ENCODE peak calls at places on chromosomes 11 and 22, in four cellular contexts. U, J, C and D are unnamed samples.

GRCh38 chr11:123560001-123560400 is 94.4 kb downstream of the SCN3B start:
- DNase-seq in U (peak), J (peak), C (peak), D (peak)

GRCh38 chr11:86511086-86511551 is 136.4 kb downstream of the CCDC81 start:
- DNase-seq in J (peak), C (peak), U (peak), D (peak)

GRCh38 chr11:9691865-9692264 is 28.0 kb downstream of the SWAP70 start:
- DNase-seq in C (no peak), U (peak), J (peak), D (peak)

GRCh38 chr22:31082606-31083376 is 1.7 kb downstream of the SMTN start:
- DNase-seq in J (peak), U (peak), C (no peak), D (peak)

GRCh38 chr11:65128182-65129145 is 5.9 kb downstream of the SYVN1 start:
- DNase-seq in J (no peak), C (no peak), U (no peak), D (no peak)

GRCh38 chr11:8732276-8732675 is 49.7 kb downstream of the RPL27A start:
- DNase-seq in C (no peak), U (no peak), J (no peak), D (no peak)

GRCh38 chr11:27495710-27496300 is 10.8 kb downstream of the LIN7C start:
- DNase-seq in C (no peak), J (no peak), U (no peak), D (no peak)

GRCh38 chr11:117121176-117121575 is 22.9 kb upstream of the PAFAH1B2 start:
- DNase-seq in C (no peak), J (no peak), U (no peak), D (peak)

GRCh38 chr11:128694618-128695481 is 978 bp downstream of the FLI1 start:
- DNase-seq in J (peak), U (peak), C (no peak), D (peak)

GRCh38 chr11:61601512-61601911 is 20.6 kb upstream of the SYT7 start:
- DNase-seq in C (no peak), U (no peak), J (no peak), D (no peak)

GRCh38 chr11:17036666-17037658 is 22.7 kb upstream of the PLEKHA7 start:
- DNase-seq in C (no peak), J (no peak), U (no peak), D (no peak)

GRCh38 chr11:10916674-10917073 is 58.8 kb upstream of the ZBED5 start:
- DNase-seq in U (no peak), J (no peak), C (no peak), D (peak)

GRCh38 chr11:1193326-1194230 is 29.3 kb upstream of the MUC5B start:
- DNase-seq in U (no peak), J (no peak), C (no peak), D (no peak)

GRCh38 chr11:75383246-75383645 is 16.1 kb upstream of the RPS3 start:
- DNase-seq in C (no peak), U (no peak), J (no peak), D (no peak)

GRCh38 chr11:61815790-61816735 is 740 bp downstream of the FADS1 start:
- DNase-seq in J (peak), C (no peak), U (peak), D (peak)

GRCh38 chr11:13364388-13364787 is 86.8 kb downstream of the BMAL1 start:
- DNase-seq in J (peak), U (no peak), C (no peak), D (no peak)
- H3K4me3 ChIP-seq in J (no peak), U (no peak), C (no peak), D (no peak)

DNA sequence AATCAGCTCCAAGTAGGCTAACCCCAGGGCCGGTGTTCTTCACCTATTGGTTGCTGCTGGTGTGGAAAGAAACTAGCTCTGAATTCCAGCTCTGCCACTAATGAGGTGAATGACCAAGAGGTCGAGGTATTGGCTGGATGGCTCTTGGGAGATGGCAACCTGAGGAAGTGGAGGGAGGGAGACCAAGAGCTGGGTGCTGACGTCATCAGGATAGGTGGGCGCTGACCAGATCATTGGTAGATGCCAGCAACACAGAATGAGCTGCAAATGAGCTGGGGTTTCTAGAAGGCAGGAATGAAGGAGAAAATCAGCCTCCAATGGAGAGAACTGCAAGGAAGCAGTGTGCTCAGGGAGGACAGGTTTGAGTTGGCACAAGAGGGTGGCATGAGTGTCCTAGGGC is 14.7 kb upstream of the CSF2RB start:
- DNase-seq in C (no peak), U (no peak), J (no peak), D (no peak)
- H3K4me3 ChIP-seq in C (no peak), U (no peak), J (no peak), D (no peak)

DNA sequence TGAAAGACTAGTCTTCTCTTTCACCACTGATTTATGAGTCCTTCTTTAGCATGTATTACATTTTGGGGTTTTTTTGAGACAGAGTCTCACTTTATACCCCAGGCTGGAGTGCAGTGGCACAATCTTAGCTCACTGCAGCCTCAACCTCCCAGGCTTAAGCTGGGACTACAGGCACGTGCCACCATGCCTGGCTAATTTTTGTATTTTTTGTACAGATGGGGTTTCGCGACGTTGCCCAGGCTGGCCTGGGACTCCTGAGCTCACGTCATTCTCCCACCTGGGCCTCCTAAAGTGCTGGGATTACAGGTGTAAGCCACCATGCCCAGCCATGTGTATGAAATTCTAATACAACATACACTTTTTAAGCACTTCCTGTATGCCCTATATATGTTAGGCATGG is 26.3 kb upstream of the CXCR5 start:
- DNase-seq in U (no peak), C (no peak), J (no peak), D (no peak)
- H3K4me3 ChIP-seq in U (no peak), C (no peak), J (no peak), D (no peak)

GRCh38 chr22:42797021-42797420 is 60.1 kb downstream of the ARFGAP3 start:
- DNase-seq in U (peak), J (peak), C (no peak), D (no peak)
- H3K4me3 ChIP-seq in U (no peak), J (no peak), C (no peak), D (no peak)

GRCh38 chr11:69705901-69706787 is 2.3 kb upstream of the FGF19 start:
- DNase-seq in J (no peak), C (no peak), U (no peak), D (no peak)
- H3K4me3 ChIP-seq in J (no peak), C (no peak), U (no peak), D (no peak)

GRCh38 chr11:2807276-2807681 is 78.3 kb downstream of the CDKN1C start:
- DNase-seq in J (peak), U (peak), C (no peak), D (peak)
- H3K4me3 ChIP-seq in J (peak), U (no peak), C (no peak), D (no peak)